ENCODE peak calls at places on chromosomes 1 and 21, in ten cellular contexts. C is GM03348; P is astrocyte of the spinal cord; D is WERI-Rb-1; N is HFF-Myc; Y is progenitor cell of endocrine pancreas; S is NCI-H1105; L is activated T-cell treated with anti-CD3 and anti-CD28 coated beads, Interleukin-2, amount 50 U/mL, for 72 hours; Z is GM19239; E is A549. A is an unnamed sample.

GRCh38 chr21:44964381-44964780 is 24.6 kb downstream of the SLX9 start:
- DNase-seq in C (no peak), P (no peak), D (no peak), N (no peak), Y (no peak), S (no peak), L (no peak), Z (no peak), E (no peak), A (no peak)

GRCh38 chr1:197067457-197067818 is 378 bp upstream of the F13B start:
- DNase-seq in C (no peak), P (no peak), D (no peak), N (no peak), Y (no peak), S (no peak), L (no peak), Z (no peak), E (no peak), A (no peak)

GRCh38 chr21:43321611-43322010 is 105.3 kb downstream of the SIK1 start:
- DNase-seq in C (no peak), P (no peak), D (no peak), N (no peak), Y (no peak), S (no peak), L (no peak), Z (no peak), E (no peak), A (no peak)

GRCh38 chr1:73930293-73930692 is 267.7 kb downstream of the LRRIQ3 start:
- DNase-seq in C (no peak), P (no peak), D (no peak), N (no peak), Y (no peak), S (no peak), L (no peak), Z (no peak), E (no peak), A (no peak)

GRCh38 chr21:41597811-41598231 is 89.9 kb upstream of the TMPRSS2 start:
- DNase-seq in C (no peak), P (no peak), D (no peak), N (no peak), Y (no peak), S (no peak), L (no peak), Z (no peak), E (no peak), A (no peak)

GRCh38 chr1:184255560-184255959 is 131.3 kb upstream of the C1orf21 start:
- DNase-seq in C (no peak), P (no peak), D (no peak), N (no peak), Y (no peak), S (no peak), L (no peak), Z (no peak), E (no peak), A (no peak)

GRCh38 chr1:26126321-26127084 is 14.9 kb downstream of the PDIK1L start:
- DNase-seq in C (no peak), P (peak), D (peak), N (no peak), Y (no peak), S (peak), L (peak), Z (peak), E (peak), A (no peak)

GRCh38 chr21:45528981-45529784 is 13.1 kb downstream of the SLC19A1 start:
- DNase-seq in C (no peak), P (no peak), D (no peak), N (no peak), Y (no peak), S (no peak), L (no peak), Z (no peak), E (no peak), A (no peak)

GRCh38 chr1:19123837-19124236 is 86.2 kb downstream of the UBR4 start:
- DNase-seq in C (no peak), P (no peak), D (no peak), N (no peak), Y (no peak), S (no peak), L (no peak), Z (no peak), E (no peak), A (no peak)

A was measured in BE2C.